ENCODE peak calls at places on chromosomes 3 and 15, in five cellular contexts. F is HFFc6; C is fibroblast of mammary gland; Q is CD8-positive, alpha-beta T cell; Y is left ventricle myocardium inferior. A is an unnamed sample.

GRCh38 chr15:88401972-88402656 is 65.1 kb downstream of the MRPL46 start:
- DNase-seq in F (no peak), C (no peak), Q (peak; percentile 52), Y (peak; percentile 74), A (no peak)

GRCh38 chr15:63178034-63178433 is 11.4 kb upstream of the RAB8B start:
- DNase-seq in F (no peak), C (no peak), Q (no peak), Y (no peak), A (no peak)

GRCh38 chr3:151226088-151226563 is 23.1 kb upstream of the GPR171 start:
- DNase-seq in F (peak; percentile 85), C (peak; percentile 94), Q (no peak), Y (no peak), A (peak; percentile 97)

GRCh38 chr3:176916777-176917176 is 280.5 kb downstream of the TBL1XR1 start:
- DNase-seq in F (no peak), C (no peak), Q (no peak), Y (no peak), A (peak; percentile 92)

GRCh38 chr15:56001476-56002078 is 8.2 kb upstream of the NEDD4 start:
- DNase-seq in F (no peak), C (no peak), Q (no peak), Y (no peak), A (peak; percentile 94)

GRCh38 chr15:62469874-62470688 is 305.0 kb upstream of the C2CD4B start:
- DNase-seq in F (peak; percentile 89), C (peak; percentile 90), Q (no peak), Y (peak; percentile 45), A (peak; percentile 16)

GRCh38 chr15:49645937-49646336 is 25.1 kb downstream of the DTWD1 start:
- DNase-seq in F (peak; percentile 78), C (peak; percentile 82), Q (no peak), Y (no peak), A (peak; percentile 91)

GRCh38 chr3:197791120-197792018 is at the start of gene LRCH3:
- DNase-seq in F (peak; percentile 66), C (peak; percentile 59), Q (peak; percentile 92), Y (peak; percentile 81), A (peak; percentile 43)

GRCh38 chr15:81910997-81911396 is 134.8 kb downstream of the MEX3B start:
- DNase-seq in F (no peak), C (no peak), Q (no peak), Y (no peak), A (no peak)

GRCh38 chr3:111591555-111591954 is 3.6 kb downstream of the ZBED2 start:
- DNase-seq in F (no peak), C (no peak), Q (no peak), Y (no peak), A (no peak)

GRCh38 chr15:65067645-65068416 is at the start of gene RASL12:
- DNase-seq in F (no peak), C (no peak), Q (no peak), Y (peak; percentile 52), A (no peak)

GRCh38 chr3:99943931-99944761 is 126.5 kb downstream of the CMSS1 start:
- DNase-seq in F (no peak), C (no peak), Q (no peak), Y (no peak), A (no peak)

GRCh38 chr3:17195192-17195611 is 310.4 kb downstream of the PLCL2 start:
- DNase-seq in F (no peak), C (peak; percentile 27), Q (no peak), Y (no peak), A (no peak)

GRCh38 chr3:39181408-39182335 is 10.7 kb downstream of the XIRP1 start:
- DNase-seq in F (no peak), C (no peak), Q (no peak), Y (no peak), A (no peak)
- TF ChIP-seq CTCF in F (peak; percentile 26), C (no peak), Q (no peak), Y (no peak), A (no peak)

GRCh38 chr3:184771748-184772147 is 40.2 kb upstream of the VPS8 start:
- DNase-seq in F (no peak), C (no peak), Q (no peak), Y (no peak), A (no peak)
- TF ChIP-seq CTCF in F (no peak), C (no peak), Q (no peak), Y (no peak), A (no peak)

GRCh38 chr3:185677146-185677829 is 91.2 kb downstream of the SENP2 start:
- DNase-seq in F (peak; percentile 74), C (peak; percentile 86), Q (no peak), Y (no peak), A (peak; percentile 96)
- TF ChIP-seq CTCF in F (peak; percentile 88), C (peak; percentile 88), Q (no peak), Y (peak; percentile 66), A (peak; percentile 80)

DNA sequence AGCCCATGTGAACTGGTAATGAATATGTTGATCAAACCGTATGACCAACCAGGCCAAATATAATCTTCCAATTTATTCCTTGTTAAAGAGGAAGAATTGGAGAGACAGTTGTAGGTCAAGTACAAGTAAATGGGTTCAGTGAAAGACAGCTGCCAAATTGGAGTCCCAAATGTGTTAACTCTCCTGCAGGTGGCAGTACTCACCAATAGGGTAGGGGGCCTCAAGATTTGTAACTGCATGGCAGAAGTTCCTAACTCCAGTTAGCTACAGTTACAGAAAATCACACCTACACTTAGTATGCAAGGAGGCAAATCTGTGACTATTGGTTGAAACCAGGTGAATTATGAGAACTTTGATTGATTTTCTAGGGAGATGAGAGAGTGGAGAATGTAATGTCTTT is 278.0 kb downstream of the ZBBX start:
- DNase-seq in F (no peak), C (peak; percentile 5), Q (no peak), Y (no peak), A (no peak)
- TF ChIP-seq CTCF in F (no peak), C (peak; percentile 13), Q (no peak), Y (peak; percentile 31), A (no peak)